ENCODE peak calls at places on chromosome 9, in six cellular contexts. W is KBM-7, I is choroid plexus epithelial cell, K is AG08396, L is SW480, C is adrenal gland. X is an unnamed sample.

GRCh38 chr9:115845648-115846312 is 307.8 kb upstream of the PAPPA start:
- DNase-seq in L (no peak), I (peak), W (no peak), K (peak), C (no peak), X (peak)

GRCh38 chr9:37593877-37594448 is 1.6 kb upstream of the TOMM5 start:
- DNase-seq in L (no peak), I (no peak), C (no peak), W (no peak), K (no peak), X (no peak)

GRCh38 chr9:7756088-7756487 is 43.5 kb downstream of the DMAC1 start:
- DNase-seq in K (no peak), C (no peak), L (no peak), W (no peak), I (peak), X (peak)

GRCh38 chr9:70435948-70436347 is 21.5 kb upstream of the KLF9 start:
- DNase-seq in K (peak), I (peak), W (no peak), L (no peak), C (no peak), X (peak)

GRCh38 chr9:92483896-92484545 is 1.7 kb upstream of the ASPN start:
- DNase-seq in I (peak), K (no peak), C (no peak), W (no peak), L (no peak), X (peak)

GRCh38 chr9:13902286-13902685 is 411.7 kb downstream of the NFIB start:
- DNase-seq in I (no peak), L (no peak), K (no peak), C (no peak), W (no peak), X (no peak)

GRCh38 chr9:93092171-93092991 is 3.6 kb upstream of the CARD19 start:
- DNase-seq in I (no peak), W (no peak), L (no peak), K (no peak), C (peak), X (no peak)

GRCh38 chr9:132241840-132242620 is 80.2 kb downstream of the NTNG2 start:
- DNase-seq in K (no peak), C (no peak), W (peak), L (no peak), I (peak), X (no peak)

GRCh38 chr9:131915181-131915580 is 164.5 kb downstream of the MED27 start:
- DNase-seq in C (no peak), L (no peak), I (no peak), W (no peak), K (peak), X (peak)

GRCh38 chr9:99405369-99405768 is 183.3 kb downstream of the SEC61B start:
- DNase-seq in C (no peak), I (no peak), K (no peak), W (no peak), L (no peak), X (no peak)

GRCh38 chr9:129549684-129550083 is 71.2 kb downstream of the C9orf50 start:
- DNase-seq in I (peak), C (peak), K (peak), W (no peak), L (peak), X (no peak)

GRCh38 chr9:35666045-35666444 is 1.1 kb upstream of the ARHGEF39 start:
- DNase-seq in L (no peak), C (no peak), I (peak), K (peak), W (no peak), X (peak)

GRCh38 chr9:113184089-113184488 is 33.3 kb downstream of the SLC31A2 start:
- DNase-seq in K (no peak), I (no peak), L (no peak), C (no peak), W (no peak), X (no peak)

GRCh38 chr9:133460405-133461175 is 812 bp downstream of the CACFD1 start:
- DNase-seq in K (no peak), C (peak), L (peak), W (no peak), I (peak), X (peak)

GRCh38 chr9:22170162-22170932 is 161.2 kb upstream of the CDKN2B start:
- DNase-seq in I (peak), K (no peak), C (no peak), W (no peak), L (no peak), X (no peak)

GRCh38 chr9:35687972-35688557 is 1.7 kb downstream of the TPM2 start:
- DNase-seq in I (peak), K (no peak), W (no peak), L (no peak), C (peak), X (no peak)

GRCh38 chr9:14063799-14064198 is 250.1 kb downstream of the NFIB start:
- DNase-seq in I (no peak), K (no peak), C (no peak), W (no peak), L (no peak), X (no peak)

GRCh38 chr9:35795701-35796100 is 4.3 kb downstream of the NPR2 start:
- DNase-seq in C (no peak), I (no peak), K (no peak), L (no peak), W (no peak), X (peak)

GRCh38 chr9:95078516-95078915 is 239.0 kb downstream of the FANCC start:
- DNase-seq in W (no peak), C (no peak), K (no peak), I (no peak), L (no peak), X (no peak)

GRCh38 chr9:40914772-40915659 is 213.5 kb downstream of the FOXD4L6 start:
- DNase-seq in K (no peak), L (no peak), I (no peak), W (no peak), C (no peak), X (no peak)

GRCh38 chr9:89022902-89023301 is 31.6 kb downstream of the S1PR3 start:
- DNase-seq in K (no peak), W (no peak), C (peak), I (peak), L (no peak), X (peak)

GRCh38 chr9:89941875-89942274 is 337.1 kb downstream of the GADD45G start:
- DNase-seq in L (peak), W (no peak), C (no peak), K (peak), I (peak), X (peak)

GRCh38 chr9:32928145-32928763 is 73.2 kb downstream of the APTX start:
- DNase-seq in K (no peak), I (no peak), W (peak), C (no peak), L (no peak), X (no peak)

GRCh38 chr9:6224393-6225154 is 9.0 kb downstream of the IL33 start:
- DNase-seq in L (no peak), I (no peak), W (no peak), C (no peak), K (no peak), X (peak)

GRCh38 chr9:120698766-120699165 is 15.5 kb downstream of the MEGF9 start:
- DNase-seq in W (no peak), I (peak), L (no peak), K (no peak), C (no peak), X (no peak)

GRCh38 chr9:90915693-90916092 is 114.1 kb downstream of the SYK start:
- DNase-seq in W (peak), K (peak), C (no peak), I (peak), L (no peak), X (no peak)

GRCh38 chr9:70477146-70477745 is 62.8 kb upstream of the KLF9 start:
- DNase-seq in C (no peak), K (no peak), I (no peak), L (no peak), W (no peak), X (peak)

GRCh38 chr9:90300901-90301688 is 341.5 kb downstream of the DIRAS2 start:
- DNase-seq in L (peak), I (peak), W (no peak), C (no peak), K (peak), X (peak)

GRCh38 chr9:90003046-90003355 is 398.2 kb downstream of the GADD45G start:
- DNase-seq in C (peak), K (no peak), I (no peak), W (no peak), L (no peak), X (no peak)

GRCh38 chr9:95726756-95727155 is 148.7 kb upstream of the ERCC6L2 start:
- DNase-seq in K (peak), I (peak), L (peak), W (peak), C (no peak), X (peak)

GRCh38 chr9:73023025-73023541 is 70.2 kb upstream of the ALDH1A1 start:
- DNase-seq in C (peak), W (peak), I (peak), K (peak), L (peak), X (peak)

GRCh38 chr9:34408173-34408572 is 31.5 kb upstream of the MYORG start:
- DNase-seq in W (no peak), I (no peak), C (no peak), K (no peak), L (no peak), X (no peak)

GRCh38 chr9:87276327-87276841 is 221.3 kb upstream of the DAPK1 start:
- DNase-seq in I (peak), C (no peak), W (no peak), K (no peak), L (no peak), X (peak)

GRCh38 chr9:109110326-109111014 is 9.3 kb downstream of the TMEM245 start:
- DNase-seq in I (peak), L (no peak), K (no peak), C (no peak), W (no peak), X (peak)

GRCh38 chr9:123417289-123418051 is 61.5 kb downstream of the CRB2 start:
- DNase-seq in C (no peak), K (no peak), L (no peak), W (no peak), I (no peak), X (no peak)

GRCh38 chr9:138071731-138072130 is 194.1 kb downstream of the CACNA1B start:
- DNase-seq in W (no peak), I (no peak), C (no peak), L (no peak), K (no peak), X (no peak)

GRCh38 chr9:99813739-99814138 is 7.9 kb upstream of the NR4A3 start:
- DNase-seq in L (no peak), K (no peak), W (no peak), I (no peak), C (no peak), X (no peak)

GRCh38 chr9:130839237-130840111 is 4.4 kb downstream of the ABL1 start:
- DNase-seq in C (no peak), L (no peak), W (no peak), K (no peak), I (no peak), X (no peak)

GRCh38 chr9:122988919-122989614 is 44.4 kb upstream of the GPR21 start:
- DNase-seq in C (no peak), K (no peak), W (no peak), L (no peak), I (peak), X (no peak)